ENCODE peak calls at places on chromosomes 5 and 9, in eight cellular contexts. K is stimulated activated naive B cell treated with anti-CD40 and anti-IgM and Interleukin-4, amounts not matched to agents 10 μg/mL and 1 μg/mL and 100 μg/mL, for 72 hours; X is PC-3; I is left cardiac atrium; O is heart left ventricle; Y is activated naive CD8-positive, alpha-beta T cell treated with anti-CD3 and anti-CD28 coated beads, Interleukin-2, amount 10 ng/mL, durations not matched to agents 7 days and 5 days; P is CD8-positive, alpha-beta T cell; C is stimulated activated naive CD8-positive, alpha-beta T cell treated with anti-CD3 and anti-CD28 coated beads, Interleukin-15, amount 100 ng/mL, for 72 hours. R is an unnamed sample.

GRCh38 chr5:152349683-152350526 is 55.2 kb downstream of the NMUR2 start:
- ATAC-seq in K (peak), X (peak), I (peak), O (peak), Y (no peak), P (no peak), C (peak), R (no peak)

GRCh38 chr5:149643781-149644180 is 62.5 kb downstream of the ARHGEF37 start:
- ATAC-seq in K (no peak), X (no peak), I (no peak), O (no peak), Y (no peak), P (no peak), C (no peak), R (no peak)

GRCh38 chr5:123125172-123125508 is 36.1 kb downstream of the PRDM6 start:
- ATAC-seq in K (no peak), X (no peak), I (no peak), O (no peak), Y (no peak), P (no peak), C (no peak), R (no peak)

GRCh38 chr5:94884294-94884693 is 265.8 kb downstream of the SLF1 start:
- ATAC-seq in K (no peak), X (no peak), I (peak), O (no peak), Y (no peak), P (no peak), C (no peak), R (no peak)

GRCh38 chr5:43572357-43572756 is 15.5 kb upstream of the PAIP1 start:
- ATAC-seq in K (no peak), X (peak), I (peak), O (peak), Y (no peak), P (no peak), C (no peak), R (no peak)

GRCh38 chr9:81028504-81028903 is 660.8 kb downstream of the TLE1 start:
- ATAC-seq in K (peak), X (peak), I (no peak), O (no peak), Y (no peak), P (no peak), C (no peak), R (no peak)

GRCh38 chr9:94885854-94886447 is 159.5 kb downstream of the AOPEP start:
- ATAC-seq in K (no peak), X (no peak), I (no peak), O (no peak), Y (no peak), P (no peak), C (no peak), R (no peak)

GRCh38 chr5:29122306-29122705 is 2071.2 kb upstream of the CDH6 start:
- ATAC-seq in K (no peak), X (no peak), I (no peak), O (no peak), Y (no peak), P (no peak), C (no peak), R (no peak)

GRCh38 chr9:130630506-130631330 is 33.7 kb upstream of the PRDM12 start:
- ATAC-seq in K (no peak), X (no peak), I (peak), O (peak), Y (no peak), P (no peak), C (no peak), R (no peak)

GRCh38 chr9:134049236-134049635 is 18.6 kb downstream of the BRD3 start:
- ATAC-seq in K (no peak), X (no peak), I (peak), O (peak), Y (no peak), P (no peak), C (no peak), R (no peak)

GRCh38 chr9:125525846-125526619 is 181.0 kb downstream of the MAPKAP1 start:
- ATAC-seq in K (no peak), X (no peak), I (peak), O (peak), Y (no peak), P (no peak), C (no peak), R (no peak)

GRCh38 chr9:98995059-98995665 is 51.5 kb downstream of the COL15A1 start:
- ATAC-seq in K (no peak), X (no peak), I (peak), O (peak), Y (no peak), P (no peak), C (no peak), R (no peak)

GRCh38 chr9:71921190-71921814 is 9.9 kb downstream of the C9orf85 start:
- ATAC-seq in K (no peak), X (peak), I (no peak), O (no peak), Y (no peak), P (no peak), C (no peak), R (no peak)

GRCh38 chr9:86126998-86127972 is 27.9 kb upstream of the GOLM1 start:
- ATAC-seq in K (no peak), X (peak), I (peak), O (peak), Y (no peak), P (no peak), C (no peak), R (no peak)

GRCh38 chr5:80576383-80576782 is 6.3 kb upstream of the ANKRD34B start:
- ATAC-seq in K (peak), X (no peak), I (no peak), O (no peak), Y (no peak), P (no peak), C (no peak), R (no peak)

GRCh38 chr5:128777052-128777451 is 188.2 kb upstream of the SLC27A6 start:
- ATAC-seq in K (no peak), X (peak), I (no peak), O (no peak), Y (peak), P (no peak), C (peak), R (peak)

GRCh38 chr5:160462167-160462566 is 40.5 kb downstream of the PTTG1 start:
- ATAC-seq in K (peak), X (no peak), I (no peak), O (no peak), Y (no peak), P (no peak), C (no peak), R (no peak)

GRCh38 chr5:140189977-140190867 is 15.2 kb downstream of the CYSTM1 start:
- ATAC-seq in K (no peak), X (peak), I (peak), O (peak), Y (no peak), P (no peak), C (no peak), R (no peak)

GRCh38 chr9:75687359-75687953 is 203.0 kb upstream of the PCSK5 start:
- ATAC-seq in K (no peak), X (no peak), I (no peak), O (no peak), Y (no peak), P (no peak), C (no peak), R (no peak)

GRCh38 chr9:38162332-38162985 is 93.4 kb upstream of the SHB start:
- ATAC-seq in K (no peak), X (peak), I (no peak), O (no peak), Y (no peak), P (no peak), C (no peak), R (no peak)